ENCODE peak calls at places on chromosomes 16 and 17, in six cellular contexts. One of them, this sample, is unnamed.

GRCh38 chr17:79658811-79659207 is 48.0 kb upstream of the RBFOX3 start:
- DNase-seq in globus pallidus: no peak
- DNase-seq in NCI-H69: no peak
- DNase-seq in activated naive CD8-positive, alpha-beta T cell treated with anti-CD3 and anti-CD28 coated beads for 36 hours: no peak
- DNase-seq in EL: peak
- DNase-seq in aorta: peak
- DNase-seq in this sample: peak

GRCh38 chr16:85646976-85647375 is 33.9 kb downstream of the GSE1 start:
- DNase-seq in globus pallidus: no peak
- DNase-seq in NCI-H69: no peak
- DNase-seq in activated naive CD8-positive, alpha-beta T cell treated with anti-CD3 and anti-CD28 coated beads for 36 hours: no peak
- DNase-seq in EL: no peak
- DNase-seq in aorta: no peak
- DNase-seq in this sample: no peak

GRCh38 chr16:28491080-28491969 is 549 bp downstream of the CLN3 start:
- DNase-seq in globus pallidus: peak
- DNase-seq in NCI-H69: peak
- DNase-seq in activated naive CD8-positive, alpha-beta T cell treated with anti-CD3 and anti-CD28 coated beads for 36 hours: no peak
- DNase-seq in EL: peak
- DNase-seq in aorta: no peak
- DNase-seq in this sample: no peak

GRCh38 chr17:42562845-42563509 is 1.0 kb downstream of the COASY start:
- DNase-seq in globus pallidus: no peak
- DNase-seq in NCI-H69: no peak
- DNase-seq in activated naive CD8-positive, alpha-beta T cell treated with anti-CD3 and anti-CD28 coated beads for 36 hours: no peak
- DNase-seq in EL: no peak
- DNase-seq in aorta: peak
- DNase-seq in this sample: no peak

GRCh38 chr16:66899310-66899944 is 19.1 kb downstream of the PDP2 start:
- DNase-seq in globus pallidus: no peak
- DNase-seq in NCI-H69: no peak
- DNase-seq in activated naive CD8-positive, alpha-beta T cell treated with anti-CD3 and anti-CD28 coated beads for 36 hours: no peak
- DNase-seq in EL: no peak
- DNase-seq in aorta: peak
- DNase-seq in this sample: no peak

GRCh38 chr16:59611556-59611955 is 877.4 kb upstream of the GOT2 start:
- DNase-seq in globus pallidus: no peak
- DNase-seq in NCI-H69: no peak
- DNase-seq in activated naive CD8-positive, alpha-beta T cell treated with anti-CD3 and anti-CD28 coated beads for 36 hours: no peak
- DNase-seq in EL: no peak
- DNase-seq in aorta: no peak
- DNase-seq in this sample: no peak

GRCh38 chr17:3308603-3309002 is 10.4 kb upstream of the OR3A1 start:
- DNase-seq in globus pallidus: no peak
- DNase-seq in NCI-H69: no peak
- DNase-seq in activated naive CD8-positive, alpha-beta T cell treated with anti-CD3 and anti-CD28 coated beads for 36 hours: no peak
- DNase-seq in EL: no peak
- DNase-seq in aorta: no peak
- DNase-seq in this sample: no peak

GRCh38 chr17:47719411-47720152 is 13.5 kb upstream of the TBX21 start:
- DNase-seq in globus pallidus: no peak
- DNase-seq in NCI-H69: no peak
- DNase-seq in activated naive CD8-positive, alpha-beta T cell treated with anti-CD3 and anti-CD28 coated beads for 36 hours: peak
- DNase-seq in EL: peak
- DNase-seq in aorta: no peak
- DNase-seq in this sample: peak

GRCh38 chr16:68362952-68363846 is 52.4 kb downstream of the PRMT7 start:
- DNase-seq in globus pallidus: no peak
- DNase-seq in NCI-H69: no peak
- DNase-seq in activated naive CD8-positive, alpha-beta T cell treated with anti-CD3 and anti-CD28 coated beads for 36 hours: no peak
- DNase-seq in EL: no peak
- DNase-seq in aorta: no peak
- DNase-seq in this sample: no peak

GRCh38 chr17:37791434-37791833 is 46.6 kb upstream of the HNF1B start:
- DNase-seq in globus pallidus: no peak
- DNase-seq in NCI-H69: peak
- DNase-seq in activated naive CD8-positive, alpha-beta T cell treated with anti-CD3 and anti-CD28 coated beads for 36 hours: peak
- DNase-seq in EL: peak
- DNase-seq in aorta: no peak
- DNase-seq in this sample: peak

GRCh38 chr16:82876951-82877350 is 250.2 kb downstream of the CDH13 start:
- DNase-seq in globus pallidus: no peak
- DNase-seq in NCI-H69: no peak
- DNase-seq in activated naive CD8-positive, alpha-beta T cell treated with anti-CD3 and anti-CD28 coated beads for 36 hours: no peak
- DNase-seq in EL: peak
- DNase-seq in aorta: no peak
- DNase-seq in this sample: no peak

GRCh38 chr16:17389392-17389791 is 81.4 kb downstream of the XYLT1 start:
- DNase-seq in globus pallidus: no peak
- DNase-seq in NCI-H69: no peak
- DNase-seq in activated naive CD8-positive, alpha-beta T cell treated with anti-CD3 and anti-CD28 coated beads for 36 hours: no peak
- DNase-seq in EL: peak
- DNase-seq in aorta: no peak
- DNase-seq in this sample: no peak

GRCh38 chr17:66114609-66115008 is 77.3 kb downstream of the CEP112 start:
- DNase-seq in globus pallidus: no peak
- DNase-seq in NCI-H69: no peak
- DNase-seq in activated naive CD8-positive, alpha-beta T cell treated with anti-CD3 and anti-CD28 coated beads for 36 hours: no peak
- DNase-seq in EL: no peak
- DNase-seq in aorta: no peak
- DNase-seq in this sample: no peak

GRCh38 chr16:21656795-21657768 is 4.7 kb upstream of the IGSF6 start:
- DNase-seq in globus pallidus: peak
- DNase-seq in NCI-H69: peak
- DNase-seq in activated naive CD8-positive, alpha-beta T cell treated with anti-CD3 and anti-CD28 coated beads for 36 hours: no peak
- DNase-seq in EL: peak
- DNase-seq in aorta: no peak
- DNase-seq in this sample: peak

GRCh38 chr16:4936181-4936990 is 562 bp downstream of the PPL start:
- DNase-seq in globus pallidus: no peak
- DNase-seq in NCI-H69: peak
- DNase-seq in activated naive CD8-positive, alpha-beta T cell treated with anti-CD3 and anti-CD28 coated beads for 36 hours: peak
- DNase-seq in EL: no peak
- DNase-seq in aorta: no peak
- DNase-seq in this sample: no peak

GRCh38 chr17:9828296-9829059 is 2.8 kb downstream of the GLP2R start:
- DNase-seq in globus pallidus: no peak
- DNase-seq in NCI-H69: no peak
- DNase-seq in activated naive CD8-positive, alpha-beta T cell treated with anti-CD3 and anti-CD28 coated beads for 36 hours: no peak
- DNase-seq in EL: no peak
- DNase-seq in aorta: no peak
- DNase-seq in this sample: no peak

GRCh38 chr17:83180996-83181481 is 101.6 kb downstream of the METRNL start:
- DNase-seq in globus pallidus: no peak
- DNase-seq in NCI-H69: no peak
- DNase-seq in activated naive CD8-positive, alpha-beta T cell treated with anti-CD3 and anti-CD28 coated beads for 36 hours: no peak
- DNase-seq in EL: no peak
- DNase-seq in aorta: peak
- DNase-seq in this sample: no peak

GRCh38 chr16:55279598-55279997 is 44.4 kb upstream of the IRX6 start:
- DNase-seq in globus pallidus: no peak
- DNase-seq in NCI-H69: no peak
- DNase-seq in activated naive CD8-positive, alpha-beta T cell treated with anti-CD3 and anti-CD28 coated beads for 36 hours: no peak
- DNase-seq in EL: no peak
- DNase-seq in aorta: no peak
- DNase-seq in this sample: no peak